ENCODE peak calls at places on chromosome 11, in five cellular contexts. K is naive thymus-derived CD4-positive, alpha-beta T cell; V is pancreas; L is AG04450; F is A549. U is an unnamed sample.

GRCh38 chr11:99325807-99326206 is 305.1 kb downstream of the CNTN5 start:
- DNase-seq in V (no peak), L (peak), F (peak), K (no peak), U (no peak)

GRCh38 chr11:47056261-47056915 is 119.8 kb downstream of the CSTPP1 start:
- DNase-seq in K (no peak), L (peak), V (no peak), F (no peak), U (no peak)

GRCh38 chr11:92224394-92225205 is at the start of gene FAT3:
- DNase-seq in F (peak), L (peak), V (no peak), K (no peak), U (peak)

GRCh38 chr11:236774-237767 is at the start of gene PSMD13:
- DNase-seq in F (peak), V (peak), K (peak), L (peak), U (peak)

GRCh38 chr11:117438371-117439000 is 110.8 kb downstream of the CEP164 start:
- DNase-seq in L (no peak), K (no peak), F (no peak), V (no peak), U (no peak)

GRCh38 chr11:61747389-61748285 is 4.8 kb upstream of the MYRF start:
- DNase-seq in V (peak), K (peak), L (no peak), F (peak), U (peak)

GRCh38 chr11:67627788-67628624 is 1.7 kb downstream of the NUDT8 start:
- DNase-seq in L (no peak), F (no peak), K (no peak), V (no peak), U (peak)

GRCh38 chr11:31824791-31825452 is 13.8 kb upstream of the PAX6 start:
- DNase-seq in L (no peak), K (no peak), V (no peak), F (no peak), U (no peak)

GRCh38 chr11:45209904-45210699 is 63.7 kb downstream of the PRDM11 start:
- DNase-seq in L (no peak), F (no peak), K (no peak), V (no peak), U (peak)

GRCh38 chr11:2268911-2269600 is 1.3 kb downstream of the ASCL2 start:
- DNase-seq in L (no peak), F (no peak), V (peak), K (no peak), U (peak)

U was measured in upper lobe of left lung.